ENCODE peak calls at places on chromosomes 2 and 18, in ten cellular contexts. U is psoas muscle; X is HepG2; D is right atrium auricular region; J is CD8-positive, alpha-beta T cell; P is PC-9; M is esophagus squamous epithelium; V is PC-3; G is right lobe of liver; T is adrenal gland. R is an unnamed sample.
A peak's percentile ranks its signal among the peaks of the same experiment; 100 is the strongest.

GRCh38 chr2:74991977-74992376 is 33.5 kb downstream of the POLE4 start:
- DNase-seq in D (no peak), T (no peak), P (peak; percentile 35), V (no peak), U (no peak), X (no peak), G (no peak), M (no peak), J (no peak), R (no peak)

GRCh38 chr2:26585100-26585499 is 56.1 kb downstream of the CIB4 start:
- DNase-seq in P (no peak), G (no peak), J (no peak), V (no peak), T (no peak), U (no peak), M (no peak), X (no peak), D (no peak), R (no peak)

GRCh38 chr2:28271914-28272240 is 120.8 kb upstream of the FOSL2 start:
- DNase-seq in J (no peak), D (no peak), M (no peak), V (no peak), U (no peak), X (no peak), T (no peak), P (no peak), G (no peak), R (no peak)

GRCh38 chr2:179677746-179678505 is 183.5 kb downstream of the ZNF385B start:
- DNase-seq in U (no peak), T (no peak), P (no peak), X (no peak), J (no peak), M (no peak), D (no peak), G (no peak), V (no peak), R (no peak)

GRCh38 chr2:64311948-64312621 is 141.9 kb upstream of the LGALSL start:
- DNase-seq in P (peak; percentile 70), G (peak; percentile 79), X (peak; percentile 85), J (no peak), D (peak; percentile 89), V (peak; percentile 88), U (peak; percentile 70), M (no peak), T (peak; percentile 75), R (peak; percentile 81)

GRCh38 chr2:196551014-196551413 is 88.5 kb upstream of the CCDC150 start:
- DNase-seq in P (no peak), G (no peak), U (no peak), X (no peak), T (no peak), J (no peak), D (no peak), V (no peak), M (no peak), R (no peak)

GRCh38 chr2:105787376-105788318 is 42.9 kb downstream of the NCK2 start:
- DNase-seq in T (no peak), J (no peak), X (no peak), M (no peak), V (peak; percentile 59), G (no peak), P (no peak), U (no peak), D (no peak), R (no peak)

GRCh38 chr2:102668171-102668570 is 48.8 kb downstream of the SLC9A2 start:
- DNase-seq in X (no peak), G (no peak), T (no peak), U (no peak), V (no peak), D (no peak), P (no peak), M (no peak), J (no peak), R (no peak)

GRCh38 chr2:8586397-8587051 is 95.3 kb upstream of the ID2 start:
- DNase-seq in X (no peak), U (no peak), V (no peak), D (no peak), J (no peak), G (no peak), M (no peak), P (no peak), T (no peak), R (no peak)

GRCh38 chr18:79507076-79507545 is 111.4 kb downstream of the NFATC1 start:
- DNase-seq in D (peak; percentile 89), X (no peak), M (no peak), T (peak; percentile 42), P (no peak), U (peak; percentile 71), V (no peak), G (peak; percentile 80), J (no peak), R (no peak)

GRCh38 chr2:192208848-192209247 is 14.1 kb upstream of the TMEFF2 start:
- DNase-seq in M (no peak), U (no peak), V (no peak), G (no peak), P (no peak), T (no peak), D (no peak), J (no peak), X (no peak), R (no peak)

GRCh38 chr2:58638256-58638795 is 397.2 kb upstream of the FANCL start:
- DNase-seq in U (no peak), D (no peak), T (no peak), M (no peak), V (peak; percentile 27), J (no peak), P (no peak), G (no peak), X (no peak), R (no peak)

GRCh38 chr2:120344214-120344990 is 1.5 kb upstream of the INHBB start:
- DNase-seq in T (no peak), D (no peak), G (no peak), M (no peak), V (peak; percentile 89), J (no peak), P (peak; percentile 77), X (no peak), U (peak; percentile 58), R (peak; percentile 31)

GRCh38 chr18:48826806-48827205 is 124.0 kb downstream of the SMAD7 start:
- DNase-seq in D (peak; percentile 26), U (no peak), P (no peak), V (no peak), X (no peak), G (peak; percentile 40), T (no peak), J (no peak), M (no peak), R (peak; percentile 14)

GRCh38 chr2:120855855-120856405 is 120.3 kb downstream of the GLI2 start:
- DNase-seq in U (no peak), V (no peak), P (no peak), T (peak; percentile 23), M (no peak), X (no peak), J (no peak), G (no peak), D (no peak), R (no peak)

GRCh38 chr2:13662055-13662454 is 945.3 kb downstream of the TRIB2 start:
- DNase-seq in M (no peak), V (peak; percentile 56), T (no peak), J (no peak), U (no peak), G (no peak), D (no peak), X (no peak), P (no peak), R (no peak)

GRCh38 chr2:30512243-30512866 is 65.3 kb downstream of the LCLAT1 start:
- DNase-seq in P (no peak), G (no peak), T (no peak), X (no peak), V (peak; percentile 40), U (no peak), D (no peak), M (no peak), J (no peak), R (no peak)

GRCh38 chr2:26451700-26452099 is 26.2 kb downstream of the OTOF start:
- DNase-seq in D (no peak), X (no peak), P (no peak), J (no peak), U (no peak), T (no peak), G (no peak), V (no peak), M (no peak), R (no peak)

GRCh38 chr18:57976230-57976773 is 67.7 kb upstream of the NEDD4L start:
- DNase-seq in U (no peak), M (no peak), P (no peak), X (no peak), D (no peak), G (no peak), V (no peak), T (no peak), J (no peak), R (no peak)
- TF ChIP-seq CTCF in U (no peak), M (no peak), P (no peak), X (no peak), D (no peak), G (no peak), V (no peak), T (no peak), J (no peak), R (no peak)

DNA sequence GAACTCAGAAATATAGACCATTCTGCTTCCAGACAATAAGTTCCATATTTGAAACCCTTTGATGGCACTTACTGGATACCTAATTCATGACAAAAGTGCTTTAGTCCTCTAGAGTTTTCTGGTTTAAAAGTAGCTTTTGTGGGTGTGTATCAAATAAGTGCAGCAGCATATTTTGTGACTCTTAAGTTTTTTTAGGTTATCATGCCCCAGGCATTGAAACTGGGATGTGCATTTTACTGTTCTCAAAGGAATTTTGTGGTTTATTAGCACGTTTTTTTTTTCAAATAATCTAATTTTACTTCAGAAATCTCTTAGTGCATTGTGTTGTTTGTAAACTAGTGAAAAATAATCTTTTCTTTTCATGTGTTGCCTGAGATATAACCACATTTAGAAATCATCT is 1.5 kb downstream of the XRCC5 start:
- DNase-seq in P (no peak), T (no peak), D (no peak), M (no peak), V (no peak), G (no peak), J (no peak), X (no peak), U (no peak), R (no peak)
- H3K9me3 ChIP-seq in P (no peaks in the 10 kb centered on the region), T (no peaks in the 10 kb centered on the region), D (no peaks in the 10 kb centered on the region), M (no peaks in the 10 kb centered on the region), V (no peaks in the 10 kb centered on the region), G (no peaks in the 10 kb centered on the region), J (no peaks in the 10 kb centered on the region), X (no peaks in the 10 kb centered on the region), U (no peaks in the 10 kb centered on the region), R (no peaks in the 10 kb centered on the region)

GRCh38 chr2:236016496-236016895 is 151.7 kb downstream of the GBX2 start:
- DNase-seq in U (no peak), M (no peak), V (no peak), G (no peak), D (no peak), J (no peak), T (no peak), X (no peak), P (no peak), R (no peak)
- TF ChIP-seq CTCF in U (no peak), M (no peak), V (no peak), G (no peak), D (no peak), J (no peak), T (no peak), X (no peak), P (no peak), R (no peak)

DNA sequence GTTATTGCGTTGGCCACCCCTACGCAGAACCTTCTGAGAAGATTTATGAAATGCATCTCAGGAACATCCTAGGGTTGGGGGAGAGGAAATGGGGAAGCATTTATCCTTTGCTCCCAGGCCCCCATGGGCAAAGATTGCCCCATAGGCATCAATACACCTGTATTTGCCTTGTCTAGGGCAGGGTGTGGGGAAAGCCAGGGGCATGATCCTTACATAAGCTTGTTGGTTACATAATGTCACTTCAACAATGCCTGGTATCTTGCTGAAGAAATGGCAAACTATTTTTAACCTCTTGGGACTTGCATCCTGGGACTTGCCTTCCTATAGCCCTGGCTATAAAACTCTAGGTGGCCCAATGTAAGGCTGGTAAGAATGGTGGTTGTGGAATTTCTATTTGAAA is 53.9 kb upstream of the SPRED2 start:
- DNase-seq in D (no peak), U (no peak), V (no peak), M (no peak), T (no peak), G (no peak), P (no peak), J (no peak), X (no peak), R (no peak)
- H3K9me3 ChIP-seq in D (no peaks in the 10 kb centered on the region), U (no peaks in the 10 kb centered on the region), V (peaks cover 9% of the 10 kb centered on the region), M (no peaks in the 10 kb centered on the region), T (no peaks in the 10 kb centered on the region), G (no peaks in the 10 kb centered on the region), P (peaks cover 50% of the 10 kb centered on the region), J (peaks cover 6% of the 10 kb centered on the region), X (no peaks in the 10 kb centered on the region), R (no peaks in the 10 kb centered on the region)